ENCODE peak calls at places on chromosomes 12 and 14, in four cellular contexts. N, Q, K and J are unnamed samples.
A peak's percentile ranks its signal among the peaks of the same experiment; 100 is the strongest.

GRCh38 chr14:98138666-98139065 is 1133.3 kb downstream of the BCL11B start:
- DNase-seq in Q (no peak), K (no peak), N (no peak), J (peak; percentile 48)

GRCh38 chr14:105496831-105497591 is 6.0 kb downstream of the TEDC1 start:
- DNase-seq in N (no peak), K (no peak), Q (no peak), J (no peak)

GRCh38 chr12:104863549-104863948 is 94.5 kb downstream of the SLC41A2 start:
- DNase-seq in N (peak; percentile 32), K (no peak), Q (no peak), J (no peak)

GRCh38 chr14:66009104-66009503 is 477.1 kb upstream of the CCDC196 start:
- DNase-seq in N (peak; percentile 70), K (no peak), Q (no peak), J (no peak)

GRCh38 chr12:15852383-15852782 is 29.8 kb upstream of the STRAP start:
- DNase-seq in N (no peak), K (no peak), Q (no peak), J (no peak)

GRCh38 chr12:57771873-57772428 is at the start of gene METTL1:
- DNase-seq in K (peak; percentile 98), Q (peak; percentile 93), N (peak; percentile 97), J (peak; percentile 96)

GRCh38 chr12:6866920-6867406 is 368 bp upstream of the TPI1 start:
- DNase-seq in Q (no peak), N (peak; percentile 53), K (no peak), J (no peak)

GRCh38 chr14:58677525-58677924 is 39.8 kb downstream of the DACT1 start:
- DNase-seq in Q (no peak), N (no peak), K (no peak), J (no peak)

GRCh38 chr14:104708606-104709268 is 15.3 kb upstream of the ADSS1 start:
- DNase-seq in K (no peak), Q (peak; percentile 67), N (peak; percentile 49), J (peak; percentile 61)

GRCh38 chr14:41016213-41016612 is 590.5 kb upstream of the LRFN5 start:
- DNase-seq in K (no peak), N (no peak), Q (no peak), J (no peak)

GRCh38 chr12:7154901-7155470 is 24.8 kb downstream of the CLSTN3 start:
- DNase-seq in Q (no peak), N (no peak), K (no peak), J (no peak)

GRCh38 chr14:46861753-46862152 is 210.2 kb upstream of the RPL10L start:
- DNase-seq in Q (no peak), N (no peak), K (no peak), J (no peak)

GRCh38 chr12:124428792-124429281 is 133.9 kb downstream of the RFLNA start:
- DNase-seq in K (no peak), Q (no peak), N (no peak), J (no peak)

GRCh38 chr12:105995986-105996385 is 142.8 kb downstream of the NUAK1 start:
- DNase-seq in K (no peak), Q (no peak), N (no peak), J (no peak)

GRCh38 chr12:46675736-46676135 is 150.1 kb downstream of the SLC38A4 start:
- DNase-seq in Q (no peak), N (no peak), K (no peak), J (peak; percentile 16)

DNA sequence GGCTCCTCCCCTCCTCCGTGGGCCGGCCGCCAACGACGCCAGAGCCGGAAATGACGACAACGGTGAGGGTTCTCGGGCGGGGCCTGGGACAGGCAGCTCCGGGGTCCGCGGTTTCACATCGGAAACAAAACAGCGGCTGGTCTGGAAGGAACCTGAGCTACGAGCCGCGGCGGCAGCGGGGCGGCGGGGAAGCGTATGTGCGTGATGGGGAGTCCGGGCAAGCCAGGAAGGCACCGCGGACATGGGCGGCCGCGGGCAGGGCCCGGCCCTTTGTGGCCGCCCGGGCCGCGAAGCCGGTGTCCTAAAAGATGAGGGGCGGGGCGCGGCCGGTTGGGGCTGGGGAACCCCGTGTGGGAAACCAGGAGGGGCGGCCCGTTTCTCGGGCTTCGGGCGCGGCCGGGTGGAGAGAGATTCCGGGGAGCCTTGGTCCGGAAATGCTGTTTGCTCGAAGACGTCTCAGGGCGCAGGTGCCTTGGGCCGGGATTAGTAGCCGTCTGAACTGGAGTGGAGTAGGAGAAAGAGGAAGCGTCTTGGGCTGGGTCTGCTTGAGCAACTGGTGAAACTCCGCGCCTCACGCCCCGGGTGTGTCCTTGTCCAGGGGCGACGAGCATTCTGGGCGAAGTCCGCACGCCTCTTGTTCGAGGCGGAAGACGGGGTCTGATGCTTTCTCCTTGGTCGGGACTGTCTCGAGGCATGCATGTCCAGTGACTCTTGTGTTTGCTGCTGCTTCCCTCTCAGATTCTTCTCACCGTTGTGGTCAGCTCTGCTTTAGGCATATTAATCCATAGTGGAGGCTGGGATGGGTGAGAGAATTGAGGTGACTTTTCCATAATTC is at the start of gene PSEN1:
- DNase-seq in K (peak; percentile 98), Q (peak; percentile 94), N (peak; percentile 76), J (peak; percentile 94)
- H3K27me3 ChIP-seq in K (no peaks in the 10 kb centered on the region), Q (no peaks in the 10 kb centered on the region), N (no peaks in the 10 kb centered on the region), J (no peaks in the 10 kb centered on the region)

GRCh38 chr12:11861864-11862600 is 208.7 kb upstream of the BCL2L14 start:
- DNase-seq in Q (no peak), N (no peak), K (no peak), J (no peak)

GRCh38 chr12:11862794-11863193 is 207.9 kb upstream of the BCL2L14 start:
- DNase-seq in K (no peak), N (peak; percentile 20), Q (no peak), J (peak; percentile 85)

GRCh38 chr12:11861155-11861863 is 209.4 kb upstream of the BCL2L14 start:
- DNase-seq in N (no peak), K (no peak), Q (no peak), J (no peak)

GRCh38 chr12:11856971-11857370 is 207.5 kb downstream of the ETV6 start:
- DNase-seq in N (no peak), K (no peak), Q (no peak), J (peak; percentile 53)

GRCh38 chr12:11860026-11860425 is 210.6 kb downstream of the ETV6 start:
- DNase-seq in N (no peak), K (no peak), Q (no peak), J (no peak)
- H3K36me3 ChIP-seq in N (no peaks in the 10 kb centered on the region), K (no peaks in the 10 kb centered on the region), Q (no peaks in the 10 kb centered on the region), J (no peaks in the 10 kb centered on the region)

GRCh38 chr12:47908738-47909137 is 3.9 kb upstream of the VDR start:
- DNase-seq in Q (no peak), K (no peak), N (no peak), J (no peak)

GRCh38 chr12:47912575-47912974 is 7.8 kb upstream of the VDR start:
- DNase-seq in Q (no peak), N (no peak), K (no peak), J (no peak)

GRCh38 chr12:47910486-47910885 is 5.7 kb upstream of the VDR start:
- DNase-seq in N (no peak), Q (no peak), K (peak; percentile 15), J (no peak)

GRCh38 chr12:47907851-47908454 is 3.2 kb upstream of the VDR start:
- DNase-seq in K (peak; percentile 12), N (no peak), Q (no peak), J (no peak)

DNA sequence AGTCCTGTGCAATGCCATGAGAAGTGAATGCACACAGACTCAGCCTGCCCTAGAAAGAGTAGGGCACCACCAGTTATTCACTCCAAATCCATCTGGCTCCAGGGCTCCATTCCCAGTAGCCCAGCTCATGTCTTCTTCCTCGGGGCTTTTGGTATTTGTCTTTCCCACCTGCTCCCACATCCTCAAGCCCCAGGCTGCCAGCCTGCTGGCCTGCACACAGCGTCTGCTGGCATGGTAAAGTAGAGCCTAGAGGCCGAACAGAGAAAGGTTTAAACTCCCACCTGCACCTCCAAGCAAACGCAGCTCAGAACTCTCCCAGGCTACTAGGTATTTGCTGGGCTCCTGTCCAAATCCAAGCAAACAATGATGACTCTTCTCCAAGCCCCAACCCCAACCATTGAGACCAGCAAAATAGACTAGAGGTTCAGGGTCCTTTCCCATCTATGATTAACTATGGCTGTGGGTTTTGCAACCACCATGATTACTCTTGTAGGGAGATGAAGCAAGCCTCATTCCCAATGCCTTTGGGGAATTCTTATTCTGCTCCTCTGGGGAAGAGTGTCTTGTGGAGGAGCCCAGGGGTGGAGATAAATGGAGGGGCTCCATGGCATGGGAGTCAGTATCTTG is 5.2 kb upstream of the VDR start:
- DNase-seq in Q (no peak), K (peak; percentile 43), N (no peak), J (no peak)
- H3K27me3 ChIP-seq in Q (no peaks in the 10 kb centered on the region), K (no peaks in the 10 kb centered on the region), N (no peaks in the 10 kb centered on the region), J (no peaks in the 10 kb centered on the region)

GRCh38 chr14:34851395-34851794 is 23.8 kb downstream of the BAZ1A start:
- DNase-seq in Q (no peak), K (no peak), N (no peak), J (no peak)

GRCh38 chr14:34843011-34843554 is 32.1 kb downstream of the BAZ1A start:
- DNase-seq in N (peak; percentile 3), K (no peak), Q (no peak), J (no peak)

DNA sequence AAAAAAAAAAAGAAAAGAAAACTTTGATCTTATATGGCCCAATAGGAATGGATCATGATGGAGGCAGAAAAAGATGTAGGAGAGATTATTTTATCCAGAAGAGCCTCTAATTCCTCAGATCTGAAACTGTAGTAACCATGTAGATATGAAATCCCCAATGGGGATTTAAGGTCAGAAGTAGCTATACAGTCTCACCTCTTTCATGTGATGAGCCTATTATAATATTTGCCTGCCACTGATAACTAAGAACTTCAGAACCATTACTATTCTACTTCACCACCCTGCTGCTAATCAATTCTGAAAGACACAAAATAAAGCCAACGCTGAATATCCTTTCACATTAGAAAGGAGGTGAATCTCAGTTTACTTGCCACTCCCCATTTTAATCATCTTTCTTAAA is 29.3 kb downstream of the BAZ1A start:
- DNase-seq in Q (no peak), K (no peak), N (no peak), J (no peak)
- H3K36me3 ChIP-seq in Q (peaks cover 6% of the 10 kb centered on the region), K (no peaks in the 10 kb centered on the region), N (peaks cover 2% of the 10 kb centered on the region), J (no peaks in the 10 kb centered on the region)

DNA sequence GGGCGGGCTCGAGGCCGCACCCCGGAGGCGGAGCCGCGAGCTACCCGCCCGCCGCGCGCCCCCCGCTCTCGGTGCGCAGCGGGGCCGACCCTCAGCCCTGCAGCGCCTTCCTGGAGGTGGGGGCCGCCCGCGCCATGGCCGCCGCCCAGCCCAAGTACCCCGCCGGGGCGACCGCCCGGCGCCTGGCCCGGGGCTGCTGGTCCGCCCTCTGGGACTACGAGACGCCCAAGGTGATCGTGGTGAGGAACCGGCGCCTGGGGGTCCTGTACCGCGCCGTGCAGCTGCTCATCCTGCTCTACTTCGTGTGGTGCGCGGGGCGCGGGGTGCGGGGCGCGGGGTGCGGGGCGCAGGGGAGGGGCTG is at the start of gene P2RX2:
- DNase-seq in K (no peak), Q (no peak), N (no peak), J (no peak)
- H3K27me3 ChIP-seq in K (peaks cover 51% of the 10 kb centered on the region), Q (peaks cover 67% of the 10 kb centered on the region), N (peaks cover 34% of the 10 kb centered on the region), J (peaks cover 25% of the 10 kb centered on the region)

GRCh38 chr14:24181251-24182077 is 7.2 kb downstream of the IPO4 start:
- DNase-seq in Q (no peak), K (no peak), N (no peak), J (no peak)

GRCh38 chr14:24184104-24184970 is 4.3 kb downstream of the IPO4 start:
- DNase-seq in Q (no peak), K (no peak), N (no peak), J (no peak)

GRCh38 chr14:24182110-24182882 is 6.3 kb downstream of the IPO4 start:
- DNase-seq in Q (no peak), K (no peak), N (no peak), J (no peak)

GRCh38 chr14:24185015-24185414 is 3.6 kb downstream of the IPO4 start:
- DNase-seq in N (no peak), Q (no peak), K (no peak), J (no peak)

GRCh38 chr14:24183014-24183481 is 5.6 kb downstream of the IPO4 start:
- DNase-seq in Q (no peak), N (no peak), K (no peak), J (no peak)
- H3K36me3 ChIP-seq in Q (peaks cover 76% of the 10 kb centered on the region), N (peaks cover 40% of the 10 kb centered on the region), K (peaks cover 45% of the 10 kb centered on the region), J (peaks cover 47% of the 10 kb centered on the region)